ENCODE peak calls at places on chromosomes 11 and 22, in nine cellular contexts. I is upper lobe of right lung, Z is tibial nerve, B is colonic mucosa, U is fibroblast of lung, E is IMR-90, F is lower lobe of right lung, Q is Karpas-422, R is MM.1S. W is an unnamed sample.

GRCh38 chr11:129490004-129490403 is 114.4 kb downstream of the BARX2 start:
- DNase-seq in I (no peak), Z (no peak), B (no peak), U (no peak), E (no peak), F (no peak), Q (no peak), R (no peak), W (no peak)

GRCh38 chr22:17396531-17396930 is 27.3 kb downstream of the CECR2 start:
- DNase-seq in I (no peak), Z (no peak), B (no peak), U (no peak), E (no peak), F (no peak), Q (no peak), R (no peak), W (no peak)

GRCh38 chr11:59138643-59139042 is 4.0 kb upstream of the FAM111A start:
- DNase-seq in I (no peak), Z (no peak), B (no peak), U (no peak), E (no peak), F (no peak), Q (peak; percentile 51), R (no peak), W (no peak)

GRCh38 chr22:23856721-23857605 is 712 bp upstream of the SLC2A11 start:
- DNase-seq in I (peak; percentile 77), Z (no peak), B (peak; percentile 57), U (peak; percentile 64), E (peak; percentile 46), F (no peak), Q (peak; percentile 77), R (peak; percentile 49), W (no peak)

GRCh38 chr11:134609361-134610115 is 197.5 kb upstream of the B3GAT1 start:
- DNase-seq in I (no peak), Z (no peak), B (no peak), U (no peak), E (no peak), F (no peak), Q (no peak), R (no peak), W (peak; percentile 72)

GRCh38 chr11:11349870-11350325 is 3.2 kb downstream of the CSNK2A3 start:
- DNase-seq in I (no peak), Z (no peak), B (peak; percentile 18), U (peak; percentile 89), E (peak; percentile 90), F (no peak), Q (no peak), R (no peak), W (no peak)

GRCh38 chr11:128174465-128175101 is 412.8 kb downstream of the ETS1 start:
- DNase-seq in I (no peak), Z (no peak), B (no peak), U (peak; percentile 82), E (peak; percentile 67), F (no peak), Q (no peak), R (no peak), W (no peak)

GRCh38 chr22:32050678-32051515 is 7.8 kb downstream of the SLC5A1 start:
- DNase-seq in I (no peak), Z (no peak), B (no peak), U (peak; percentile 90), E (peak; percentile 79), F (no peak), Q (no peak), R (peak; percentile 9), W (no peak)

GRCh38 chr11:124749920-124750319 is 2.1 kb downstream of the VSIG2 start:
- DNase-seq in I (no peak), Z (no peak), B (no peak), U (no peak), E (no peak), F (no peak), Q (no peak), R (no peak), W (no peak)

GRCh38 chr22:47423266-47423665 is 660.8 kb downstream of the TBC1D22A start:
- DNase-seq in I (no peak), Z (no peak), B (no peak), U (no peak), E (no peak), F (no peak), Q (no peak), R (no peak), W (peak; percentile 18)

GRCh38 chr22:35480627-35481565 is 59.7 kb upstream of the RASD2 start:
- DNase-seq in I (no peak), Z (no peak), B (peak; percentile 80), U (no peak), E (no peak), F (no peak), Q (no peak), R (no peak), W (no peak)

GRCh38 chr11:72720047-72720446 is 32.2 kb downstream of the ARAP1 start:
- DNase-seq in I (peak; percentile 77), Z (no peak), B (no peak), U (no peak), E (no peak), F (peak; percentile 74), Q (no peak), R (no peak), W (no peak)

GRCh38 chr11:72719144-72719543 is 33.1 kb downstream of the ARAP1 start:
- DNase-seq in I (no peak), Z (no peak), B (no peak), U (peak; percentile 51), E (peak; percentile 31), F (peak; percentile 46), Q (no peak), R (peak; percentile 89), W (no peak)

GRCh38 chr11:72718101-72718501 is 34.1 kb downstream of the ARAP1 start:
- DNase-seq in I (peak; percentile 69), Z (no peak), B (no peak), U (no peak), E (no peak), F (peak; percentile 51), Q (no peak), R (no peak), W (no peak)

GRCh38 chr11:72720806-72721205 is 31.4 kb downstream of the ARAP1 start:
- DNase-seq in I (peak; percentile 68), Z (no peak), B (no peak), U (no peak), E (no peak), F (peak; percentile 46), Q (no peak), R (no peak), W (no peak)

GRCh38 chr11:72719551-72719950 is 32.7 kb downstream of the ARAP1 start:
- DNase-seq in I (no peak), Z (no peak), B (no peak), U (no peak), E (no peak), F (no peak), Q (no peak), R (peak; percentile 66), W (no peak)
- H3K4me3 ChIP-seq in I (peak overlapping the region; percentile 78), Z (no peak overlapping the region), B (peak overlapping the region; percentile 44), U (no peak overlapping the region), E (no peak overlapping the region), F (peak overlapping the region; percentile 79), Q (peak overlapping the region; percentile 88), R (peak overlapping the region; percentile 86), W (peak overlapping the region; percentile 62)

GRCh38 chr11:19173004-19173689 is 28.6 kb downstream of the CSRP3 start:
- DNase-seq in I (no peak), Z (no peak), B (no peak), U (no peak), E (no peak), F (no peak), Q (no peak), R (no peak), W (no peak)

GRCh38 chr11:19176629-19177186 is 25.1 kb downstream of the CSRP3 start:
- DNase-seq in I (no peak), Z (no peak), B (no peak), U (no peak), E (no peak), F (no peak), Q (peak; percentile 54), R (no peak), W (no peak)

DNA sequence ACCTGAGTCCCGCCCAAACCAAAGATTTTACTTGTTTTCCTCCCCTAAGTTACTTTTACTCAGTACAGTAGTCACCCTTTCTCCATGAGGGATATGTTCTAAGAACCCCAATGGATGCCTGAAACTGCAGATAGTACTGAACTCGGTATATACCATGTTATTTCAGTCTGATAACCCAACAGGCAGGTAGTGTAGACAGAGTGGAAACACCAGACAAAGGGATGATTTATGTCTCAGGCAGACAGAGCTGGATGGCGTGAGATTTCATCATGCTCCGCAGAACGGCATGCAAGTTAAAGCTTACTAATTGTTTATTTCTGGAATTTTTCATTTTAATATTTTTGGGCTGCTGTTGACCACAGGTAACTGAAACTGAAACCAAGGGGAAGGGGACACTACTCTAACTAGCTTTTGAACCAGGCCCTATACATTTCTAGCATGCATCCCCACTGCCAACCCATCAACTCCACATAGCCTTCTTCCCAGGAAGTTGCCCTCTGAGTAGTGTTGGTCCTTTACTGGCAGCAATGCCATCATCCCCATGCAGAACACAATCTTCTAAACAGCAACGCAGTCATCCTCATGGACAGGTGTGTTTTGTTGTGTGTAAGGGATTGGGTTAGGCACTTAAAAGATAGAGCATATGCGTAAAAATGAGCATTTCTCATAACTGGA is 27.7 kb downstream of the CSRP3 start:
- DNase-seq in I (no peak), Z (no peak), B (no peak), U (no peak), E (no peak), F (no peak), Q (no peak), R (no peak), W (no peak)
- H3K27ac ChIP-seq in I (no peak overlapping the region), Z (no peak overlapping the region), B (no peak overlapping the region), U (no peak overlapping the region), E (no peak overlapping the region), F (no peak overlapping the region), Q (no peak overlapping the region), R (no peak overlapping the region), W (no peak overlapping the region)

DNA sequence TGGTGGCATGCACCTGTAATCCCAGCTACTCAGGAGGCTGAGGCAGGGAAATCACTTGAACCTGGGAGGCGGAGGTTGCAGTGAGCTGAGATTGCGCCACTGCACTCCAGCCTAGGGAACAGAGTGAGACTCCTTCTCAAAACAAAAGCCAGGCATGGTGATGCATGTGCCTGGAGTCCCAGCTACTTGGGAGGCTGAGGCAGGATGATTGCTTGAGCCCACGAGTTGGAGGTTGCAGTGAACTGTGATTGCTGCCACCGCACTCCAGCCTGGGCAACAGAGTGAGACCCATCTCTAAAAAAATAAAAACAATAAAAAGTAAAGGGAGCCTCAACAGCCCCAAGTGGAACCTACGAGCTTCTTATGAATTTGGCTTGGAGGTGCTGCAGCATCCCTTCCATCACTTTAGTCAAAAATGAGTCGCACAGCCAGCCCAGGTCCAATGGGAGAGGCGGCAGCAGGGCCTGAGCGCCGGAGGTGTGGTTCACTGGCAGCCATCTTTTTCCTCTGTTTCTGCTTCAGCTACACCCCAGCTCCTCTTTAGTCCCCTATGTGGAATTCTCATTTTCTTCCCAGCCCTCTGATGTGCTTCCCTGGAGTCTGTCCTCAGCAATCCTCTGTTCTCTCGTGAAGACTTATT is 29.2 kb upstream of the GCAT start:
- DNase-seq in I (no peak), Z (no peak), B (no peak), U (no peak), E (no peak), F (no peak), Q (no peak), R (no peak), W (no peak)
- H3K4me1 ChIP-seq in I (no peaks in the 10 kb centered on the region), Z (peaks cover 14% of the 10 kb centered on the region), B (no peaks in the 10 kb centered on the region), U (peaks cover 31% of the 10 kb centered on the region), E (peaks cover 21% of the 10 kb centered on the region), F (peaks cover 10% of the 10 kb centered on the region), Q (peaks cover 19% of the 10 kb centered on the region), R (peaks cover 4% of the 10 kb centered on the region), W (peaks cover 32% of the 10 kb centered on the region)

DNA sequence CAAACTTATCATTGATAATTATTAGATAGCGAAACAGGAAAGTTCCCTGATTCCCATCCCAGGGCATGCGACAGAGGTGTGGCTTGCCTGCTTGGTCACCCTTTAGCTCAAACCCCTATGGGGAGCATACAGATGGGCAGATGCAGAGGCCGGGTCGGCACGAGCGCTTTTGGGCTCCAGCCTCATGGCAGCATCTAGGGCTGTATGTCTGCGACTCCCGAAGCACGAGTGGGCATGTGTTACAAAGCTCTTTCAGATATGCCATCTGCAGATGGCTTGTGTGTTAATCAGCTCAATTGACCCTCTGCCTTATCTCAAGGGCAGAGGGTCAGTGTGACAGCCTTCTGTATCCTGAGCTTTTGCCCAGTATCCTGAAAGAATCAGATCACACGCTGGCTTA is 2069.3 kb upstream of the RAG2 start:
- DNase-seq in I (no peak), Z (no peak), B (no peak), U (no peak), E (no peak), F (no peak), Q (no peak), R (no peak), W (no peak)
- H3K4me3 ChIP-seq in I (no peak overlapping the region), Z (no peak overlapping the region), B (no peak overlapping the region), U (no peak overlapping the region), E (no peak overlapping the region), F (no peak overlapping the region), Q (no peak overlapping the region), R (no peak overlapping the region), W (no peak overlapping the region)

W was measured in vagina.